ENCODE peak calls at places on chromosomes 7 and 10, in six cellular contexts. O is stimulated activated naive CD8-positive, alpha-beta T cell treated with anti-CD3 and anti-CD28 coated beads, Interleukin-15, Interleukin-2, amounts not matched to agents 100 U/mL and 50 U/mL, for 24 hours; Y is stimulated activated CD4-positive, alpha-beta T cell treated with anti-CD3 and anti-CD28 coated beads, Interleukin-1b, Interleukin-23, amount 100 ng/mL, for 1 hour; G is suprapubic skin; U is CD4-positive, alpha-beta memory T cell; H is memory B cell. K is an unnamed sample.

GRCh38 chr7:158810846-158811245 is 18.5 kb downstream of the ESYT2 start:
- DNase-seq in O (no peak), Y (no peak), G (no peak), U (no peak), H (no peak), K (no peak)

GRCh38 chr10:86288695-86289576 is 77.7 kb downstream of the GRID1 start:
- DNase-seq in O (no peak), Y (no peak), G (peak; percentile 31), U (no peak), H (no peak), K (no peak)

GRCh38 chr7:28207486-28208158 is 27.0 kb upstream of the JAZF1 start:
- DNase-seq in O (no peak), Y (no peak), G (no peak), U (no peak), H (peak; percentile 3), K (no peak)

GRCh38 chr10:18104223-18104872 is 35.9 kb upstream of the CACNB2 start:
- DNase-seq in O (peak; percentile 55), Y (no peak), G (no peak), U (peak; percentile 37), H (peak; percentile 6), K (peak; percentile 7)

GRCh38 chr7:133240302-133240701 is 12.6 kb upstream of the EXOC4 start:
- DNase-seq in O (no peak), Y (no peak), G (no peak), U (no peak), H (no peak), K (no peak)

GRCh38 chr10:110414563-110415309 is 83.0 kb upstream of the DUSP5 start:
- DNase-seq in O (peak; percentile 87), Y (peak; percentile 76), G (no peak), U (peak; percentile 99), H (peak; percentile 83), K (peak; percentile 49)

GRCh38 chr7:122143376-122143750 is 686 bp downstream of the AASS start:
- DNase-seq in O (peak; percentile 4), Y (no peak), G (peak; percentile 64), U (no peak), H (no peak), K (peak; percentile 11)

GRCh38 chr10:61897671-61898434 is 3.6 kb upstream of the ARID5B start:
- DNase-seq in O (no peak), Y (no peak), G (no peak), U (peak; percentile 40), H (peak; percentile 23), K (no peak)

GRCh38 chr10:71968553-71969474 is 4.6 kb downstream of the CHST3 start:
- DNase-seq in O (no peak), Y (no peak), G (no peak), U (no peak), H (no peak), K (no peak)

GRCh38 chr7:20236790-20237189 is 19.6 kb upstream of the MACC1 start:
- DNase-seq in O (no peak), Y (no peak), G (no peak), U (no peak), H (no peak), K (no peak)

GRCh38 chr7:66682350-66683093 is 53.8 kb downstream of the KCTD7 start:
- DNase-seq in O (peak; percentile 19), Y (no peak), G (peak; percentile 71), U (peak; percentile 45), H (no peak), K (no peak)

GRCh38 chr10:125151824-125152634 is 8.3 kb downstream of the CTBP2 start:
- DNase-seq in O (no peak), Y (no peak), G (no peak), U (no peak), H (no peak), K (no peak)

GRCh38 chr7:2820508-2820934 is 23.6 kb downstream of the GNA12 start:
- DNase-seq in O (no peak), Y (no peak), G (peak; percentile 90), U (no peak), H (no peak), K (no peak)

GRCh38 chr7:90599892-90600555 is 3.9 kb downstream of the CDK14 start:
- DNase-seq in O (no peak), Y (no peak), G (no peak), U (no peak), H (peak; percentile 11), K (no peak)

GRCh38 chr10:110274072-110274627 is 30.6 kb downstream of the SMNDC1 start:
- DNase-seq in O (no peak), Y (no peak), G (no peak), U (no peak), H (no peak), K (no peak)

GRCh38 chr10:70337201-70337651 is 45.2 kb downstream of the LRRC20 start:
- DNase-seq in O (no peak), Y (no peak), G (no peak), U (no peak), H (no peak), K (no peak)

GRCh38 chr7:128873234-128873633 is 10.6 kb downstream of the ATP6V1F start:
- DNase-seq in O (no peak), Y (no peak), G (no peak), U (no peak), H (no peak), K (no peak)

GRCh38 chr10:12852732-12853131 is 148.8 kb downstream of the CCDC3 start:
- DNase-seq in O (no peak), Y (no peak), G (no peak), U (no peak), H (no peak), K (no peak)

GRCh38 chr7:138958026-138958956 is 22.9 kb downstream of the KIAA1549 start:
- DNase-seq in O (no peak), Y (no peak), G (no peak), U (no peak), H (no peak), K (no peak)

GRCh38 chr10:69407621-69408301 is 9.0 kb downstream of the TACR2 start:
- DNase-seq in O (no peak), Y (no peak), G (no peak), U (no peak), H (peak; percentile 16), K (no peak)

GRCh38 chr7:40380111-40380510 is 245.3 kb downstream of the SUGCT start:
- DNase-seq in O (no peak), Y (no peak), G (no peak), U (no peak), H (no peak), K (no peak)

GRCh38 chr10:61663466-61663865 is 737 bp downstream of the CABCOCO1 start:
- DNase-seq in O (no peak), Y (no peak), G (no peak), U (no peak), H (no peak), K (no peak)

GRCh38 chr10:133158756-133159610 is 1.0 kb upstream of the KNDC1 start:
- DNase-seq in O (no peak), Y (no peak), G (peak; percentile 61), U (no peak), H (no peak), K (no peak)

GRCh38 chr7:108138911-108139310 is 8.8 kb upstream of the LAMB4 start:
- DNase-seq in O (no peak), Y (no peak), G (no peak), U (no peak), H (no peak), K (no peak)

GRCh38 chr7:133778472-133778871 is 348.7 kb upstream of the LRGUK start:
- DNase-seq in O (no peak), Y (no peak), G (no peak), U (no peak), H (no peak), K (no peak)

GRCh38 chr7:87598234-87599009 is 2.3 kb downstream of the ABCB1 start:
- DNase-seq in O (no peak), Y (no peak), G (no peak), U (no peak), H (no peak), K (no peak)

GRCh38 chr7:131183611-131184119 is 144.0 kb upstream of the MKLN1 start:
- DNase-seq in O (no peak), Y (no peak), G (no peak), U (peak; percentile 50), H (no peak), K (no peak)

GRCh38 chr7:81715984-81716588 is 53.8 kb downstream of the HGF start:
- DNase-seq in O (no peak), Y (no peak), G (no peak), U (no peak), H (no peak), K (no peak)

GRCh38 chr7:117688126-117688525 is 185.1 kb downstream of the CTTNBP2 start:
- DNase-seq in O (no peak), Y (no peak), G (no peak), U (no peak), H (no peak), K (no peak)

GRCh38 chr10:28179490-28180099 is 123.3 kb downstream of the MPP7 start:
- DNase-seq in O (peak; percentile 34), Y (peak; percentile 5), G (no peak), U (peak; percentile 49), H (peak; percentile 30), K (no peak)

GRCh38 chr7:45647967-45648670 is 74.0 kb downstream of the ADCY1 start:
- DNase-seq in O (no peak), Y (no peak), G (no peak), U (no peak), H (no peak), K (no peak)

GRCh38 chr10:1197384-1197783 is 141.2 kb downstream of the WDR37 start:
- DNase-seq in O (no peak), Y (no peak), G (no peak), U (no peak), H (no peak), K (no peak)

GRCh38 chr7:112868609-112869008 is 78.4 kb upstream of the TMEM168 start:
- DNase-seq in O (no peak), Y (no peak), G (no peak), U (no peak), H (no peak), K (no peak)

GRCh38 chr10:73625004-73625883 is 16.0 kb downstream of the MYOZ1 start:
- DNase-seq in O (peak; percentile 32), Y (no peak), G (peak; percentile 68), U (no peak), H (no peak), K (peak; percentile 34)

GRCh38 chr7:22219036-22219435 is 137.9 kb downstream of the RAPGEF5 start:
- DNase-seq in O (no peak), Y (no peak), G (no peak), U (no peak), H (no peak), K (no peak)

GRCh38 chr10:72315611-72316385 is 38.9 kb downstream of the DNAJB12 start:
- DNase-seq in O (no peak), Y (no peak), G (peak; percentile 80), U (no peak), H (no peak), K (no peak)

GRCh38 chr7:141456298-141456697 is 94.9 kb upstream of the AGK start:
- DNase-seq in O (no peak), Y (no peak), G (no peak), U (no peak), H (no peak), K (no peak)

GRCh38 chr7:150371131-150371995 is 2.7 kb downstream of the REPIN1 start:
- DNase-seq in O (no peak), Y (no peak), G (no peak), U (no peak), H (no peak), K (no peak)

K was measured in naive thymus-derived CD4-positive, alpha-beta T cell.